ENCODE peak calls at places on chromosome 10, in five cellular contexts. I is Peyer's patch, J is neural progenitor cell, S is upper lobe of left lung, R is GM12878. H is an unnamed sample.

GRCh38 chr10:32000937-32001336 is 55.3 kb downstream of the KIF5B start:
- DNase-seq in I (no peak), J (no peak), R (no peak), S (no peak), H (no peak)

GRCh38 chr10:133474833-133475734 is 21.3 kb downstream of the SCART1 start:
- DNase-seq in R (no peak), I (no peak), J (no peak), S (no peak), H (peak)

GRCh38 chr10:127125331-127125730 is 71.1 kb downstream of the INSYN2A start:
- DNase-seq in S (no peak), R (no peak), I (no peak), J (no peak), H (no peak)

GRCh38 chr10:79246209-79246581 is 101.1 kb upstream of the PPIF start:
- DNase-seq in J (no peak), R (no peak), I (no peak), S (no peak), H (no peak)

GRCh38 chr10:102113956-102114857 is 6.0 kb downstream of the LDB1 start:
- DNase-seq in S (no peak), J (peak), R (no peak), I (peak), H (no peak)

GRCh38 chr10:11687357-11687771 is 54.8 kb upstream of the ECHDC3 start:
- DNase-seq in R (no peak), S (no peak), I (no peak), J (no peak), H (no peak)

GRCh38 chr10:124911124-124912051 is 30.5 kb upstream of the ZRANB1 start:
- DNase-seq in I (no peak), S (no peak), J (no peak), R (no peak), H (no peak)

GRCh38 chr10:77784856-77785255 is 141.7 kb downstream of the DLG5 start:
- DNase-seq in I (no peak), R (no peak), S (no peak), J (no peak), H (no peak)

GRCh38 chr10:60252688-60253087 is 137.0 kb downstream of the ANK3 start:
- DNase-seq in J (no peak), S (no peak), R (no peak), I (no peak), H (no peak)

GRCh38 chr10:48750019-48750418 is 65.3 kb downstream of the WDFY4 start:
- DNase-seq in S (no peak), I (no peak), J (no peak), R (no peak), H (no peak)

GRCh38 chr10:60123172-60123571 is 216.8 kb upstream of the CCDC6 start:
- DNase-seq in S (no peak), R (no peak), I (no peak), J (no peak), H (no peak)

GRCh38 chr10:114174462-114175190 is 623 bp upstream of the CCDC186 start:
- DNase-seq in R (no peak), S (peak), I (no peak), J (peak), H (no peak)

GRCh38 chr10:26939290-26939956 is 78.7 kb upstream of the ABI1 start:
- DNase-seq in I (no peak), R (no peak), S (no peak), J (no peak), H (no peak)

GRCh38 chr10:74292871-74293427 is 141.9 kb downstream of the ADK start:
- DNase-seq in I (no peak), S (no peak), J (no peak), R (no peak), H (no peak)

GRCh38 chr10:119404719-119405504 is 137.6 kb downstream of the RGS10 start:
- DNase-seq in S (no peak), I (no peak), R (no peak), J (peak), H (no peak)

GRCh38 chr10:28036587-28036986 is 37.7 kb upstream of the ODAD2 start:
- DNase-seq in J (no peak), S (no peak), R (no peak), I (no peak), H (no peak)

GRCh38 chr10:4766449-4766848 is 59.6 kb upstream of the AKR1E2 start:
- DNase-seq in I (no peak), S (no peak), J (no peak), R (no peak), H (no peak)

DNA sequence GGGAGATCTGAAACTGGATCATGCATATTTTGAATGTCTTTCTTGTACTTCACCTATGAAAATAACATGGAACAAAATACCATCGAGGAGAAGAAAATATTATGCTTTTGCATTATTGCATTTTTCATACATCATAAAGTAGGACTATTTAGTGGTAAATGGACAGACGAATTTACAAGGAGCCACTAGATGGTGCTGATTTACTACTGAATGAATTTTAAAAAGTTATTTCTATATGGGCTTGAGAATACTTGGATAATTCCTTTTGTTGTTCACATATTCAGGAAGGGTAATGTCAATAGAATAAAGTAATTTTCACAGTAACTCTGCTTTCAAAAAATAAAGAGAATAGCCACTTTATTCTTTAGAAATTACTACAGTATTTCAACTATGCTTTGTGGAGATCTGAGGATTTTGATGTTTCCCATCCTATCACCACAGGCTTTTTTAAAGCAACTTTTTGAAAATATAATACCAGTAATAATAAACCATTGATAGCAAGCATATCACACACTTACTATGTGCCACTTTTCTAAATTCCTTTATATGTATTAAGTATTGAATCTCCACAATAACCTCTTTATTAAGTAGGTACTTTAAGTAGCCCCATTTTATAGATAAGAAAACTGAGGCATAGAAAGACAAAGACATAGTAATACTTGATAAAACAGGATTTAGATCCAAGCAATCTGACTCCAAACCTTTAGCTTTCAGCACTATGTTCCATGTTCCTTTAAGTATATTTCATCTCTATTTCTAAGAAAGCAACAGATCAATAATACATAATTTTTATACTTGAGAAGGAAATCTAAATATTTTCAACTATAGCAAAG is 38.6 kb downstream of the NEBL start:
- DNase-seq in S (no peak), R (no peak), J (no peak), I (no peak), H (no peak)
- TF ChIP-seq CTCF in S (peak), R (no peak), J (peak), I (no peak), H (no peak)

GRCh38 chr10:50563906-50564305 is 59.9 kb downstream of the SGMS1 start:
- DNase-seq in J (no peak), I (peak), S (no peak), R (no peak), H (no peak)

GRCh38 chr10:50567384-50567783 is 56.4 kb downstream of the SGMS1 start:
- DNase-seq in I (no peak), S (no peak), J (no peak), R (no peak), H (no peak)

GRCh38 chr10:50566150-50566549 is 57.6 kb downstream of the SGMS1 start:
- DNase-seq in S (no peak), J (no peak), R (no peak), I (no peak), H (no peak)

GRCh38 chr10:50561816-50562215 is 61.9 kb downstream of the SGMS1 start:
- DNase-seq in S (no peak), I (no peak), R (no peak), J (no peak), H (no peak)

GRCh38 chr10:50565301-50566083 is 58.3 kb downstream of the SGMS1 start:
- DNase-seq in S (no peak), R (no peak), J (no peak), I (no peak), H (no peak)
- H3K27ac ChIP-seq in S (no peak), R (no peak), J (no peak), I (no peak), H (no peak)

GRCh38 chr10:35574924-35575352 is 30.2 kb upstream of the GJD4 start:
- DNase-seq in J (no peak), S (no peak), I (no peak), R (no peak), H (no peak)
- TF ChIP-seq CTCF in J (peak), S (no peak), I (no peak), R (no peak), H (no peak)

DNA sequence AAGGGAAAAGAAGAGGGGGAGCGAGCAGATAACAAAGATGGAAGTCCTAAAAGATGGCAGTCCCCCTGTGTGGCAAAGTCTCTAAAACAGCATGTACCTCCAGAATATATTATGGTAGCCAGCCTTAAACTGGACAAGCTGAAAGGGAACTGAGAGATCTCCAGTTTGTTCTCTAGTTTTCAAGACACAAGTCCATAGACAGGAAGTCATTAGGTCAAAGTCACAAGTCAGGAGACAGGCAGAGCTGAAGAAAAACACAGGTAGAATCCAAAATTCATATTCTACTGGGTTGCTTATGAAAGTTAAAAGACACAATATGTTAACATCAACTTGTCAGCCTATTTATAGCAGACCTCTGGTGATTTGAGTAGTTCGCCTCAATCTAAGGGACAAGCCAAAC is 38.7 kb downstream of the FAM107B start:
- DNase-seq in I (no peak), R (no peak), J (no peak), S (no peak), H (no peak)
- H3K27ac ChIP-seq in I (no peak), R (peak), J (no peak), S (no peak), H (no peak)

GRCh38 chr10:100183482-100183881 is 2.3 kb downstream of the ERLIN1 start:
- DNase-seq in J (no peak), R (no peak), I (no peak), S (no peak), H (no peak)
- TF ChIP-seq CTCF in J (no peak), R (no peak), I (no peak), S (no peak), H (no peak)

DNA sequence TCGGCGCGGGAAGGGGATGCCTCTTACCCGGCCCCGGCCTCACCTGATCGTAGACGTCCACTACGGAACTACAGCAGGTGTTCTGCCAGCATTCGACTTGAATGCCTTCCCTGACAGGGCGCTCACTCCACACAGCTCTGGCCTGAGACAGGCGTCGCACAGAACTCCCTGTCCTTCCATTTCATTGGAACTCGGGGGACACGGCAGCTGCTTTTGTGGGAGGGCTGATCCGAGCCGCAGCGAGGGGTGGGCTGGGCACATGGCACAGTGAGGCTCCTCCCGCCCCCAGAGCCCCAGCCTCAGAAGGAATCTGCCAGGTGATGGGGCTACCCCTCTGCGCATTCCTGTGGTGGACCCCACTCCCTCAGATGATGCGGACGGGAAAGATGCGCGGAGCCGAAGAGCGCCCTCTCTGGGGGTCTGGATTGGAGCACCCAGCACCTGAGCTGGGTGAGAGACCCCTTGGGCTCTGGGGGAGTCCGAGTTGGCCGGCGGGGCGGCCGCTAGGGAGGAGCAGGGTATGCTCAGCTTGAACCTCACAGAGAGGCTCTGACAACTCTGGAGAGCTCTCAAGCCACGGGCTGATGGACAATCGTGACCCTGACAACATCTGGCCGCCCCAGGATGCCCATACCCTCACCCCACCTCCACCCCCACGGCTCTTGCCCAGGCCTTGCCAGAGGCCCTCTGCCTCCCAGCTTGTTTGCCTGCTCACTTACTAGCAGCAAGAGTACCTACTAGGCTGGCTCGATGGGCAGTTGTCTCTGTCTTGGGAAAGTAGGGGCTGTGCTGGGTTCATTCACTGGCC is 36.6 kb downstream of the RASGEF1A start:
- DNase-seq in S (peak), I (peak), R (no peak), J (peak), H (no peak)
- H3K27ac ChIP-seq in S (no peak), I (no peak), R (no peak), J (no peak), H (no peak)

DNA sequence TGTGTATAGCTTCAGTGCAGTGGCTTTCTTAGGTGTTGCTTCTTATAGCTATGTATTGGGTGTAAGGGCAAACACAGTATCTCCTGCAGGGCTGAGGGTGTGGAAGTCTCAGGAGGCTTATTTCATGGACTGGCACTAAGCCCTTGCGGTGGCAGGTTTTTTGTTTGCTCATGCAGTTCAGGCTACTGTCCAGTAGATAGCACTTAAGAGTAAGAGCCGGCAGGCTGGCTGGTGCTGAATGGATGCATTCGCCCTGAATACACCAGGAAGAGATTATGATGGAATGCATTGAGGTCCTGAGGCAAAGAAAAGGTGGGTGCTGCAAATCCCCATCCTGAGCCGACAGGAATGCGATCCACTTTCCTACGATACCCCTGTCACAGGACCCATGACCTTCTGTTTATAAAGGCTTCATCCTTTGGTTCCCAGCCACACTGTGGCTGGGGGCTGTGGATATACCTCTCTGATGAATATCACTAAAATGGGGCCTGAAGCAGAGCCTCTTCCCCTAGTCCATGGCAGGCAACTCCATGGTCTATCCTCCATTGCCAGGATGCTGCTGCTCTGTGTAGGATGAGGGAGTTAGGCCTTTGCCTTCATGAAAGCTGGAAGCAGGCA is 44.9 kb downstream of the ANXA8 start:
- DNase-seq in J (peak), R (no peak), S (no peak), I (peak), H (no peak)
- TF ChIP-seq CTCF in J (peak), R (peak), S (no peak), I (no peak), H (no peak)

DNA sequence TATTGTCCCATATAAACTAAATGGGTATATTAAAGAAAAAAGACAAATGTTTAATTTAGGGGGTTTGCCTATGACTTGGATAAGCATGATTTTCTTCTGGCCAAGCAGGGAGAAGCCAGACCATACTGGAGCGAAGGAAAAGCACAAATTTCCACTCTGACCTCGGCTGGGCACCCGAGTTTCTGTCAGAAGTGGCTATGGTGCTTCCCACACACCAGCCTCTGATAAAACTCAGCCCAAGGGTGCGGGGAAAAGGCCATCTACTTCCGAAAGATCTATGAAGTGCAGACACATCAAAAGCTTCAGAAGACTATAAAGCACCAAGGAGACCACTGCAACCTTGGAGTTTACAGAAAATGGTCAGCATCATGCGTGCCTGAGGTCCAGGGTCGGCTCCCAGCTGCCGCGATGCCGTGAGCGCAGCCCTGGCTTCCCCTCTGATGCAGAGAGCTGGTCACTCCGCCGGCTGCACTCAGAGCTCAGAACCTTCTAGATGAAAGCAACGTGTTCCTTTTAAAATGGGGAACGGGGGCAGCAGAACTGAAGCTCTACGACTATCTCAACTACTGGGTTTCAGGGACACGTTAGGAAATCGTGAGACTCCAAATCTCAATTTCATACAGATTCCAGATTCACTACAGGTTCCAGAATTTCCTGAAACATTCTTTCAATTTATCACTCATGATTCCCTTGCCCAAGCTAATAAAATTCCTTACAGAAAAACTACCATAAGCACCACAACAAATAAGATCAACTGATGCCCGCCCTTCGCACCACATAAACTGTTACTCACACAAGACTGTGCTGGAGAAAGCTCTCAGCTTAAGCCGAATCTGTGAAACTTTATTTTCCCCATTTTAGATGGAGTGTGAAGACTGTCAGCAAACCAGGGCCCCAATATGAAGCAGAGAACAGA is 84.5 kb downstream of the DIP2C start:
- DNase-seq in I (peak), S (no peak), J (no peak), R (no peak), H (no peak)
- H3K27ac ChIP-seq in I (no peak), S (no peak), J (no peak), R (no peak), H (no peak)

GRCh38 chr10:106355450-106355849 is 809.1 kb downstream of the SORCS1 start:
- DNase-seq in S (no peak), I (no peak), J (peak), R (no peak), H (no peak)
- TF ChIP-seq CTCF in S (no peak), I (no peak), J (peak), R (peak), H (no peak)

H was measured in CD4-positive, alpha-beta T cell.